ENCODE peak calls at places on chromosome 7, in eight cellular contexts. H is LoVo; C is hippocampal formation; L is stimulated activated CD4-positive, alpha-beta T cell treated with anti-CD3 and anti-CD28 coated beads, Interleukin-15, amount 100 ng/mL, for 24 hours; D is neuronal stem cell; Y is mammary epithelial cell; X is RPMI7951; O is OCI-LY7. T is an unnamed sample.

GRCh38 chr7:90965211-90965610 is 299.0 kb upstream of the FZD1 start:
- DNase-seq in H (no peak), C (no peak), L (no peak), D (no peak), Y (peak; percentile 52), X (no peak), O (no peak), T (no peak)

GRCh38 chr7:157269341-157270059 is 67.3 kb upstream of the DNAJB6 start:
- DNase-seq in H (no peak), C (no peak), L (no peak), D (no peak), Y (no peak), X (no peak), O (no peak), T (no peak)

GRCh38 chr7:102978280-102978679 is 65.5 kb downstream of the LRRC17 start:
- DNase-seq in H (peak; percentile 24), C (no peak), L (no peak), D (no peak), Y (peak; percentile 74), X (peak; percentile 79), O (no peak), T (no peak)

GRCh38 chr7:116991233-116991632 is 37.9 kb downstream of the ST7 start:
- DNase-seq in H (no peak), C (no peak), L (no peak), D (no peak), Y (no peak), X (no peak), O (no peak), T (no peak)

GRCh38 chr7:158312789-158313188 is 274.8 kb downstream of the PTPRN2 start:
- DNase-seq in H (no peak), C (no peak), L (no peak), D (no peak), Y (no peak), X (no peak), O (no peak), T (no peak)

GRCh38 chr7:2116086-2116810 is 116.5 kb downstream of the MAD1L1 start:
- DNase-seq in H (no peak), C (no peak), L (no peak), D (no peak), Y (peak; percentile 80), X (peak; percentile 82), O (no peak), T (no peak)

GRCh38 chr7:20201380-20201779 is 15.8 kb downstream of the MACC1 start:
- DNase-seq in H (no peak), C (no peak), L (no peak), D (no peak), Y (no peak), X (no peak), O (peak; percentile 12), T (no peak)

GRCh38 chr7:38463277-38464224 is 167.6 kb downstream of the AMPH start:
- DNase-seq in H (peak; percentile 14), C (no peak), L (peak; percentile 91), D (no peak), Y (peak; percentile 19), X (peak; percentile 85), O (no peak), T (peak; percentile 1)

GRCh38 chr7:44212018-44212417 is 11.2 kb downstream of the YKT6 start:
- DNase-seq in H (no peak), C (peak; percentile 33), L (no peak), D (no peak), Y (no peak), X (no peak), O (no peak), T (no peak)

GRCh38 chr7:145605963-145606362 is 510.6 kb upstream of the CNTNAP2 start:
- DNase-seq in H (no peak), C (no peak), L (no peak), D (no peak), Y (no peak), X (no peak), O (no peak), T (no peak)

GRCh38 chr7:11341285-11341944 is 367.7 kb downstream of the PHF14 start:
- DNase-seq in H (no peak), C (no peak), L (no peak), D (no peak), Y (no peak), X (peak; percentile 20), O (no peak), T (no peak)

GRCh38 chr7:30117886-30118285 is 16.9 kb upstream of the MTURN start:
- DNase-seq in H (no peak), C (no peak), L (no peak), D (no peak), Y (no peak), X (no peak), O (no peak), T (no peak)

GRCh38 chr7:54980521-54980920 is 38.3 kb upstream of the EGFR start:
- DNase-seq in H (no peak), C (no peak), L (no peak), D (no peak), Y (no peak), X (no peak), O (no peak), T (no peak)

GRCh38 chr7:65475734-65476319 is 102.2 kb downstream of the ZNF92 start:
- DNase-seq in H (peak; percentile 31), C (no peak), L (peak; percentile 4), D (no peak), Y (peak; percentile 58), X (peak; percentile 37), O (peak; percentile 99), T (peak; percentile 87)

GRCh38 chr7:47875406-47875805 is 72.9 kb downstream of the PKD1L1 start:
- DNase-seq in H (no peak), C (no peak), L (no peak), D (no peak), Y (no peak), X (no peak), O (no peak), T (no peak)

GRCh38 chr7:104306788-104307187 is 21.6 kb upstream of the LHFPL3 start:
- DNase-seq in H (no peak), C (no peak), L (no peak), D (no peak), Y (no peak), X (no peak), O (no peak), T (no peak)

GRCh38 chr7:76048668-76048988 is 722 bp downstream of the MDH2 start:
- DNase-seq in H (peak; percentile 46), C (no peak), L (peak; percentile 33), D (no peak), Y (no peak), X (no peak), O (peak; percentile 83), T (no peak)

GRCh38 chr7:1529383-1530116 is 952 bp upstream of the MAFK start:
- DNase-seq in H (no peak), C (no peak), L (no peak), D (no peak), Y (no peak), X (no peak), O (peak; percentile 26), T (no peak)

GRCh38 chr7:2687338-2687869 is 598 bp upstream of the AMZ1 start:
- DNase-seq in H (no peak), C (no peak), L (no peak), D (no peak), Y (no peak), X (peak; percentile 97), O (no peak), T (no peak)

GRCh38 chr7:82810558-82811259 is 352.0 kb downstream of the PCLO start:
- DNase-seq in H (peak; percentile 66), C (no peak), L (no peak), D (peak; percentile 45), Y (peak; percentile 30), X (peak; percentile 87), O (peak; percentile 65), T (no peak)

GRCh38 chr7:150826061-150826849 is 25.7 kb downstream of the TMEM176A start:
- DNase-seq in H (peak; percentile 60), C (no peak), L (no peak), D (no peak), Y (no peak), X (no peak), O (no peak), T (no peak)

GRCh38 chr7:20831451-20831850 is 44.8 kb upstream of the SP8 start:
- DNase-seq in H (no peak), C (no peak), L (no peak), D (no peak), Y (no peak), X (no peak), O (no peak), T (no peak)

GRCh38 chr7:150503581-150503980 is 11.1 kb upstream of the GIMAP7 start:
- DNase-seq in H (no peak), C (no peak), L (peak; percentile 48), D (no peak), Y (no peak), X (no peak), O (no peak), T (no peak)